ENCODE peak calls at places on chromosomes 6 and 20, in seven cellular contexts. G, K, M, S, U, V and O are unnamed samples.

GRCh38 chr20:1867495-1868260 is 27.5 kb upstream of the SIRPA start:
- DNase-seq in G (no peak), K (no peak), M (no peak), S (no peak), U (no peak), V (no peak), O (no peak)

GRCh38 chr6:81145506-81145905 is 607.0 kb downstream of the TENT5A start:
- DNase-seq in G (no peak), K (no peak), M (no peak), S (no peak), U (no peak), V (no peak), O (no peak)

GRCh38 chr6:11224252-11224965 is 8.1 kb downstream of the NEDD9 start:
- DNase-seq in G (no peak), K (no peak), M (no peak), S (no peak), U (no peak), V (no peak), O (no peak)

GRCh38 chr6:15417811-15418210 is 171.9 kb downstream of the JARID2 start:
- DNase-seq in G (peak; percentile 33), K (no peak), M (no peak), S (no peak), U (no peak), V (no peak), O (no peak)

GRCh38 chr6:79878142-79878748 is 69.1 kb downstream of the ELOVL4 start:
- DNase-seq in G (no peak), K (no peak), M (no peak), S (peak; percentile 56), U (no peak), V (no peak), O (no peak)

GRCh38 chr6:22657341-22657985 is 88.1 kb downstream of the HDGFL1 start:
- DNase-seq in G (no peak), K (no peak), M (no peak), S (no peak), U (no peak), V (no peak), O (no peak)

GRCh38 chr6:27834879-27835549 is 77.2 kb downstream of the OR2B2 start:
- DNase-seq in G (no peak), K (no peak), M (no peak), S (no peak), U (no peak), V (no peak), O (no peak)

GRCh38 chr20:5654557-5654956 is 95.6 kb upstream of the SHLD1 start:
- DNase-seq in G (peak; percentile 89), K (no peak), M (no peak), S (no peak), U (no peak), V (no peak), O (peak; percentile 28)

GRCh38 chr6:143027058-143027457 is 33.6 kb upstream of the AIG1 start:
- DNase-seq in G (peak; percentile 39), K (peak; percentile 42), M (no peak), S (peak; percentile 28), U (no peak), V (peak; percentile 23), O (no peak)

GRCh38 chr6:82616386-82617028 is 252.9 kb downstream of the TPBG start:
- DNase-seq in G (peak; percentile 11), K (no peak), M (no peak), S (no peak), U (no peak), V (no peak), O (no peak)
- TF ChIP-seq CTCF in G (no peak), K (no peak), M (no peak), S (no peak), U (no peak), V (no peak), O (peak; percentile 39)

DNA sequence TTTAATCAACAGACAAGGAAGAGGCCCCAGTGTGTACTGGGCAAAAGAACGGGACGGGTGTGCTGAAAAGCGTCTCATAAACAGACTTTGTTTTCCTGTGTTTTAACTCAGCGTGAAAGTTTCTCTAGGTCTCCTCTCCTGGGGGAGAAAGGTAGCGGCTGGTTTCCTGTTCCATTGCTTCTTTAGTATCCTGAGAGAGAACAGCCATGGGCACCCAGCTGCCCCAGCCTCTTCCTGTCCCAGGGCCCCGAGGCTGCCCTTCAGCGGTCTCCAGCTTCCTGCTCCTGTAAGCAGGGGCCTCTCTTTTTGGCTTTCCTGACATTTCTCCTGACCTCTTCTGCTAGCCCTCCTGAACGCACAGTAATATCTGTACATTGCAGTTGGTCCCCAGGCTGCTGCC is 2.4 kb upstream of the SSTR4 start:
- DNase-seq in G (no peak), K (no peak), M (no peak), S (no peak), U (no peak), V (no peak), O (no peak)
- H3K27me3 ChIP-seq in G (peaks cover 10% of the 10 kb centered on the region), K (peaks cover 4% of the 10 kb centered on the region), M (no peaks in the 10 kb centered on the region), S (peaks cover 76% of the 10 kb centered on the region), U (peaks cover 37% of the 10 kb centered on the region), V (no peaks in the 10 kb centered on the region), O (no peaks in the 10 kb centered on the region)

DNA sequence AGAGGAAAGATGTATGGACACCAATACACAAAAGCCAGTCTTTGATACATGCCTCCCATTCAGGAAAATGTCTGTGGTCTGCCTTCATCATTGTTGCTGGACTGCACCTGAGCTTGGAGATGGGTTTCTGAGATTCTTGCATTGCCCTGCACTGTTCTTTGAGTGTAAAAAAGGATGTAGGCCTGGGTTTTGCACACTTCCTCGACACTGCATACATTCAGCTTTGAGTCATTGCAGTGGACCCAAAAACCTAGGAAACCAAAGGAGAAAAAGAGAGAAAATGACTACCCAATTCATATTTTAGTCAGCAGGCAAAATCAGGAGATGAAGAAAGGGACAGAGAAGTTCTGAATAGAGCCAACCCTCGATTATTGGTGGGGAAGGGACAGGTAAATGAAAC is 9.0 kb downstream of the TOMM6 start:
- DNase-seq in G (no peak), K (no peak), M (no peak), S (no peak), U (no peak), V (no peak), O (no peak)
- H3K36me3 ChIP-seq in G (no peaks in the 10 kb centered on the region), K (no peaks in the 10 kb centered on the region), M (peaks cover 10% of the 10 kb centered on the region), S (peaks cover 35% of the 10 kb centered on the region), U (no peaks in the 10 kb centered on the region), V (no peaks in the 10 kb centered on the region), O (peaks cover 1% of the 10 kb centered on the region)

GRCh38 chr6:26489926-26490575 is 10.1 kb upstream of the BTN1A1 start:
- DNase-seq in G (no peak), K (no peak), M (no peak), S (no peak), U (no peak), V (no peak), O (no peak)

GRCh38 chr6:26491604-26492003 is 8.5 kb upstream of the BTN1A1 start:
- DNase-seq in G (no peak), K (no peak), M (no peak), S (no peak), U (no peak), V (no peak), O (no peak)

GRCh38 chr6:26494117-26494516 is 6.0 kb upstream of the BTN1A1 start:
- DNase-seq in G (no peak), K (no peak), M (no peak), S (no peak), U (no peak), V (no peak), O (no peak)

GRCh38 chr6:26490576-26490964 is 9.5 kb upstream of the BTN1A1 start:
- DNase-seq in G (no peak), K (no peak), M (no peak), S (no peak), U (no peak), V (no peak), O (no peak)

GRCh38 chr6:26493258-26493657 is 6.8 kb upstream of the BTN1A1 start:
- DNase-seq in G (peak; percentile 43), K (no peak), M (no peak), S (no peak), U (no peak), V (no peak), O (no peak)
- TF ChIP-seq CTCF in G (peak; percentile 29), K (no peak), M (no peak), S (peak; percentile 19), U (no peak), V (no peak), O (peak; percentile 19)

DNA sequence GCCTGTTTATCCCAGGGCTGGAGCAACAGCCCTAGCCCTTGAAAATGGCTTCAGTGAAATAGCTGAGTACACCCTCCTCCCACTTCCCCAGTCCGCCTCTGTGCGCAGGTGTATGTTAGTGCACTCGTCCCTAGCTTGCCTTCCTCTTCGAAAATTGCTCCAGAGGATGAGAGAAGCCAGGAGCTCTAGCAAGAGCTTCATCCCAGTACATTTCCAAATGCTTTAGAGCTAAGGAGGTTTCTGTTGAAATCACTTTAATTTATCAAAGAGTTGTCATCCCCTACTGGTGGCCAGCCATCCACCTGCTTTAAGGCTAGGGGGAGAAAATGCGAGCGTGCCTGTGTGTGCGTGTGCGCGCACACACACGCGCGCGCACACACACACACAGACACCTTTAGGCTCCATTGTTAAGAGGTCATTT is 5.4 kb upstream of the POU3F2 start:
- DNase-seq in G (no peak), K (no peak), M (no peak), S (no peak), U (no peak), V (no peak), O (no peak)
- H3K27me3 ChIP-seq in G (peaks cover 82% of the 10 kb centered on the region), K (peaks cover 56% of the 10 kb centered on the region), M (peaks cover 36% of the 10 kb centered on the region), S (peaks cover 100% of the 10 kb centered on the region), U (peaks cover 100% of the 10 kb centered on the region), V (peaks cover 83% of the 10 kb centered on the region), O (peaks cover 55% of the 10 kb centered on the region)

GRCh38 chr20:63895202-63895885 is 418 bp downstream of the DNAJC5 start:
- DNase-seq in G (no peak), K (no peak), M (no peak), S (no peak), U (no peak), V (no peak), O (no peak)

GRCh38 chr20:63895886-63896135 is 885 bp downstream of the DNAJC5 start:
- DNase-seq in G (peak; percentile 25), K (no peak), M (no peak), S (no peak), U (no peak), V (no peak), O (no peak)

GRCh38 chr20:63892402-63892801 is 2.5 kb upstream of the DNAJC5 start:
- DNase-seq in G (no peak), K (no peak), M (no peak), S (no peak), U (no peak), V (no peak), O (no peak)

GRCh38 chr20:63894358-63895201 is at the start of gene DNAJC5:
- DNase-seq in G (peak; percentile 91), K (peak; percentile 96), M (peak; percentile 64), S (peak; percentile 95), U (peak; percentile 99), V (peak; percentile 95), O (peak; percentile 37)

GRCh38 chr20:63893999-63894357 is 948 bp upstream of the DNAJC5 start:
- DNase-seq in G (peak; percentile 20), K (no peak), M (no peak), S (no peak), U (no peak), V (no peak), O (no peak)
- H3K36me3 ChIP-seq in G (peaks cover 25% of the 10 kb centered on the region), K (no peaks in the 10 kb centered on the region), M (peaks cover 19% of the 10 kb centered on the region), S (peaks cover 22% of the 10 kb centered on the region), U (no peaks in the 10 kb centered on the region), V (no peaks in the 10 kb centered on the region), O (peaks cover 22% of the 10 kb centered on the region)